ENCODE peak calls at places on chromosomes 6 and 20, in six cellular contexts. J, U, C, D, P and O are unnamed samples.

GRCh38 chr6:93369586-93370134 is 49.7 kb downstream of the EPHA7 start:
- DNase-seq in J (no peak), U (no peak), C (no peak), D (no peak), P (no peak), O (no peak)

GRCh38 chr20:63441136-63441776 is 31.2 kb downstream of the KCNQ2 start:
- DNase-seq in J (no peak), U (no peak), C (no peak), D (no peak), P (no peak), O (no peak)

GRCh38 chr6:93398723-93399122 is 20.6 kb downstream of the EPHA7 start:
- DNase-seq in J (no peak), U (no peak), C (no peak), D (no peak), P (no peak), O (no peak)

GRCh38 chr6:41122373-41122772 is 31.8 kb downstream of the TREML1 start:
- DNase-seq in J (peak), U (peak), C (no peak), D (no peak), P (no peak), O (no peak)

GRCh38 chr6:81766482-81767069 is 14.1 kb upstream of the TENT5A start:
- DNase-seq in J (peak), U (peak), C (no peak), D (no peak), P (no peak), O (peak)

GRCh38 chr20:8721098-8721497 is 347.8 kb upstream of the PLCB4 start:
- DNase-seq in J (peak), U (peak), C (peak), D (no peak), P (peak), O (peak)

GRCh38 chr6:97110149-97110548 is 172.9 kb downstream of the MMS22L start:
- DNase-seq in J (no peak), U (no peak), C (no peak), D (no peak), P (no peak), O (no peak)

GRCh38 chr6:37819802-37820712 is 530 bp downstream of the ZFAND3 start:
- DNase-seq in J (peak), U (peak), C (no peak), D (no peak), P (peak), O (peak)

GRCh38 chr20:57399587-57400261 is 8.5 kb downstream of the RBM38 start:
- DNase-seq in J (no peak), U (peak), C (no peak), D (no peak), P (no peak), O (no peak)

GRCh38 chr6:53701333-53702073 is 35.9 kb upstream of the KLHL31 start:
- DNase-seq in J (no peak), U (no peak), C (no peak), D (no peak), P (no peak), O (no peak)

GRCh38 chr6:56821005-56821432 is 133.9 kb upstream of the BEND6 start:
- DNase-seq in J (no peak), U (no peak), C (no peak), D (no peak), P (no peak), O (no peak)

GRCh38 chr20:58555078-58555765 is 40.0 kb upstream of the APCDD1L start:
- DNase-seq in J (peak), U (peak), C (no peak), D (no peak), P (peak), O (no peak)

GRCh38 chr20:36593347-36593746 is 12.2 kb upstream of the RAB5IF start:
- DNase-seq in J (no peak), U (no peak), C (no peak), D (no peak), P (no peak), O (no peak)

GRCh38 chr6:151096255-151096612 is 143.5 kb upstream of the AKAP12 start:
- DNase-seq in J (no peak), U (no peak), C (no peak), D (no peak), P (no peak), O (no peak)

GRCh38 chr6:4289770-4290320 is 154.5 kb upstream of the ECI2 start:
- DNase-seq in J (no peak), U (no peak), C (no peak), D (no peak), P (no peak), O (no peak)

GRCh38 chr6:74137910-74138309 is 441.9 kb downstream of the CD109 start:
- DNase-seq in J (peak), U (peak), C (no peak), D (no peak), P (no peak), O (peak)

GRCh38 chr6:20444786-20445271 is 43.1 kb downstream of the E2F3 start:
- DNase-seq in J (peak), U (peak), C (no peak), D (no peak), P (no peak), O (no peak)

GRCh38 chr20:58086763-58087566 is 141.5 kb downstream of the ANKRD60 start:
- DNase-seq in J (no peak), U (peak), C (peak), D (no peak), P (peak), O (peak)

GRCh38 chr6:45422541-45423110 is 44.9 kb upstream of the SUPT3H start:
- DNase-seq in J (peak), U (peak), C (peak), D (no peak), P (peak), O (peak)

GRCh38 chr6:122620902-122621301 is 10.7 kb downstream of the PKIB start:
- DNase-seq in J (peak), U (peak), C (no peak), D (no peak), P (no peak), O (no peak)

GRCh38 chr6:131736010-131736409 is 25.2 kb upstream of the CTAGE9 start:
- DNase-seq in J (no peak), U (no peak), C (no peak), D (no peak), P (no peak), O (no peak)

DNA sequence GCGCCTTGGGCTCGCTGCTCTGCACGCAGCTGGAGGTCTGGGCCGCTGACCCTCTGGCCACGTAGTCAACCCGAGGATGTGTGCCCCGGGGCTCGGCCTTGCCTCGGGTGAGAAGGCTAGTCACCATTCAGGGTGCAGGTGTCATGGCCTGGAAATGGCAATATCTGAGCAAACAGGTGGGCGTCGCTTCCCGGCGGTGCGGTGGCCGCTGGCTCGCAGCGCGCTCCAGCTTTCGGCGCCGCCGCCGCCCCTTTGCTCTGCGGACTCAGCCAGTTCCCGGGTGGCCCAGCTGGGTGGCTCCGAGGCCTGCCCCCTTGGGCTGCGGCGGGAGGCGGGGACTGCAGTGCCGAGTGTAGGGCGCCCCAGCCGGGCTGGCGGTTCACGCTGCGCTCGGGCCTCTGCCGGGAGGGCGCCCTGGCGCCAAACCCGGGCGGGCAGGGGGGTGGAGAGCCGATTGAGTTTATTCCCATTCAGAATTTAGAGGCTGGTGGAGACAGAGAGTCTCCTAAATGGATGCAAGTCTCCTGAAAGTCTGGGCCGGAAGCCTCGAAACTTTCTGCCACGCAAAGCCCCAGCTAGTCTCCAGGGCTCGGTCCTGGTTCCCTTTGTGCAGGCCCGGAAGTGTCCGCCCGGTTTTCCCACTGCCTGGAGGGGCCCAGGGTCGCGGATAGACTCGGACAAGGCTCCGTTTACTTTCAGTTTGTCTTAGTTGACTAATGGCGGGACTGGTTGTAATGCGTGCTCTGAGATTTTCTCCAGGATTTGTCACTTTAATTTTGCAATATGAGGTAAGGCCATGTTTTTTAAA is 11.3 kb upstream of the TFAP2A start:
- DNase-seq in J (peak), U (no peak), C (no peak), D (no peak), P (peak), O (peak)
- H2AK5ac ChIP-seq in J (no peak), U (no peak), C (no peak), D (no peak), P (no peak), O (no peak)

DNA sequence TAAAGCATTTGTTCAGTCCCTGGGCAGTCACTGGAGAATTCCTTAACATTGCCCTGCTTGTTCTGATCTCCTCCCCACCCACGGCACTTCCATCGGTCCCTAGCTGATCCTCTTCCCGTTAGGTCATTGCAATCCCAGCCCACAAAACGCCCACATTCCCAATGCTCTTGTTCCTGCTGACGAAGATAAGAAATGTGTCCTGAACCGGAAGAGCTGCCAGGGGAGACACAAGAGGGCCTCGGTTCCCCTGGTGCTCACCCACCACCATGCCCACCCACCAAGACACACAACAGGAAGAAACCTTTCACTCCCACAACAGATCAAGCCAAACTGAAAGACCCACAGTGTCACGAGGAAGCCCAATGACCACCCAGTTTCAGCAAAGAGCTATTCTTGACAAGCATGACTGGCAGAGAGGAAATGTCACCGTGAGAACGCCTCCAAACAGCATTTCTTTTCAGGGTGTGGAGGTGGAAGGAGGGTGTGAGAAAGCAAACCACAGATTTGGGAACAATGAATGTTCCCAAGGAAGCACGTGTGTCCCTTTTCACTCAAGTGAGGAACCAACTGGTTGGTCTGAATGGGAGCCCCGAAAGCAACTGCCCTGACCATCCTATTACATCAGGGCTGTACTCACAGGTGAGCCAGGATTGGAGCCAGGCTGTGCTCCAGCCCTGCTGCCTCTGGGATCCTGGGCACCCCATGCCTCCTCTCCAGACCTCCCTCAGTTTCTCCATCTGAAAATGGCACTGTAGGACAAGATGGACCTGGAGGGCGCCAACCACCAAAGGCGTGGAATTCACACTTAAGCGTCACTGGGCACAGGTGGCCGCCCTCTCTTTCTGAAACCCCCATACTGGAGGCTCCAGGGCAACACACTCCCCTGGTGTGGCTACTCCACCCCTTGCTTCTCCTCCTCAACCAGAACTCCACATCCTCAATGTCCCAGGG is 97.5 kb downstream of the ZMYND8 start:
- DNase-seq in J (no peak), U (peak), C (no peak), D (no peak), P (no peak), O (no peak)
- H2BK15ac ChIP-seq in J (no peak), U (peak), C (no peak), D (no peak), P (no peak), O (no peak)

GRCh38 chr6:161403717-161404116 is 129.9 kb upstream of the AGPAT4 start:
- DNase-seq in J (no peak), U (no peak), C (no peak), D (no peak), P (no peak), O (no peak)
- H2AK5ac ChIP-seq in J (no peak), U (no peak), C (no peak), D (no peak), P (no peak), O (no peak)

DNA sequence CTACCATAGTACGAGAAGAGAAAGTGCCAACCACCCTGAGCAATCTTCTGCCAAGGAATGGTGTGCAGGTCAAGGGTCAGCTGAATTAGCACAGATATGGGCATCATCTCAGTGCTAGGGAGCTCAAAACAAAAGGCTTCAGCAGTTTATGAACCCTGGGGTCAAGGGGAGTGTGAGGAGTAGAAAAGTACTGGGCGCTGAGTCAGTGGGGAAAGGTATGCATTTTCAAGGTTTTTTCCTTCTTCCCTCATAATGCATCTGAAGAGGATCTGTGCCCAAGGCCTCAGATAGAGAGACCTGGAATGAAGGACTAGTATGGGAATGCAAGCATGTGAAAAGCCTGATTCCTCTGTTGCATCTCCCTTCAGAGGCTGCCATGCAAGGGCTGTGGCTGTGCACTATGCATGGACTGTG is 81.7 kb downstream of the PERP start:
- DNase-seq in J (no peak), U (no peak), C (no peak), D (no peak), P (no peak), O (no peak)
- H2BK15ac ChIP-seq in J (no peak), U (no peak), C (no peak), D (no peak), P (no peak), O (no peak)

DNA sequence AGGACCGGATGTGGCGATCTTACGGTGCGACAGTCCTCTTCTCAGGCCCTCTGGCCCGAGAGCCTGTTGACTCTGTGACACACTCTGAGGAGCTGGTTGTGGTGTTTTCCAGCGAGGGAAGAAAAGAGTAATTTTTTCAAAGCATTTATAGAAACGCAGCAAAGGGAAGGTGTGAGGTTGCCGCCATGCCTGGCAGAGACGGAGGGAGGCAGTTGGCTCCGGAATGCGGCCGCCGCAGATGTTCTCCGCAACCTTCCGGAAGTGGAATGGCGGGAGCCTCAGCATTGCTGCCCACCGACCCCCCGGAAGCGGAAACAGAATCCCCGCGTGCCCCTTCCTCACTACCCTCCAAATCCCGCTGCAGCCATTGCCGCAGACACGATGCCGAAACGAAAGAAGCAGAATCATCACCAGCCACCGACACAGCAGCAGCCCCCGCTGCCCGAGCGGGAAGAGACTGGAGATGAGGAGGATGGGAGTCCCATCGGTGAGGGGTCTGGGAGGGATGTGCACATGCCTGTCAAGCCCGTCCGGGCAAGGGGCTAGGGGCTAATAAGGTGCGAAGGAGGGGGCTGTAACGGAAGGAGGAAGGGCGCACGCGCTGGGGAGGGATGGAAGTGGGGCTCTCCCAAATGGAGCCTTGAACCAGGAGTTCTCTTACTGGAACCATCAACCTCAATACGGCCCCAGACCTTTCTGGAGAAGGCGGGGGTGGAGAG is at the start of gene PRR3:
- DNase-seq in J (peak), U (peak), C (peak), D (peak), P (peak), O (peak)
- H2AK5ac ChIP-seq in J (peak), U (peak), C (peak), D (no peak), P (no peak), O (peak)